ENCODE peak calls at places on chromosome 9, in six cellular contexts. W, R, Y, I, A and N are unnamed samples.

GRCh38 chr9:108815156-108815555 is 40.6 kb downstream of the ACTL7B start:
- DNase-seq in I (no peak), W (no peak), A (no peak), Y (no peak), R (no peak), N (no peak)

GRCh38 chr9:135211524-135211890 is 124.0 kb downstream of the OLFM1 start:
- DNase-seq in Y (no peak), R (no peak), A (peak), W (no peak), I (no peak), N (no peak)

GRCh38 chr9:137759649-137760321 is 117.8 kb upstream of the CACNA1B start:
- DNase-seq in W (no peak), R (no peak), I (no peak), A (no peak), Y (peak), N (no peak)

GRCh38 chr9:130181645-130182044 is 9.4 kb downstream of the NCS1 start:
- DNase-seq in A (no peak), W (no peak), Y (peak), I (no peak), R (no peak), N (no peak)

GRCh38 chr9:36560813-36561212 is 11.9 kb upstream of the MELK start:
- DNase-seq in R (no peak), W (no peak), Y (no peak), I (no peak), A (no peak), N (no peak)

GRCh38 chr9:127768666-127769065 is 9.8 kb downstream of the SH2D3C start:
- DNase-seq in I (no peak), R (no peak), W (no peak), Y (no peak), A (no peak), N (no peak)

GRCh38 chr9:113129466-113129865 is 21.3 kb upstream of the SLC31A2 start:
- DNase-seq in R (no peak), W (no peak), Y (no peak), A (no peak), I (no peak), N (no peak)

GRCh38 chr9:78674874-78675273 is 377.9 kb downstream of the PSAT1 start:
- DNase-seq in A (no peak), I (no peak), Y (no peak), R (no peak), W (no peak), N (no peak)

GRCh38 chr9:108477538-108478006 is 378.2 kb downstream of the ACTL7B start:
- DNase-seq in R (no peak), Y (peak), I (no peak), W (no peak), A (no peak), N (no peak)

GRCh38 chr9:111427186-111427585 is 57.0 kb downstream of the ECPAS start:
- DNase-seq in R (no peak), Y (no peak), A (no peak), W (no peak), I (no peak), N (no peak)

GRCh38 chr9:99485461-99485860 is 263.4 kb downstream of the SEC61B start:
- DNase-seq in W (no peak), R (no peak), I (no peak), A (no peak), Y (no peak), N (no peak)

GRCh38 chr9:89412951-89413350 is 85.0 kb downstream of the SEMA4D start:
- DNase-seq in A (no peak), W (no peak), R (no peak), I (no peak), Y (no peak), N (no peak)

GRCh38 chr9:101737705-101738565 is 512 bp downstream of the GRIN3A start:
- DNase-seq in A (peak), W (no peak), I (no peak), Y (no peak), R (no peak), N (peak)

GRCh38 chr9:127876764-127877562 is 512 bp downstream of the AK1 start:
- DNase-seq in A (peak), Y (no peak), I (no peak), W (no peak), R (no peak), N (no peak)

GRCh38 chr9:131330814-131331600 is 41.5 kb downstream of the PLPP7 start:
- DNase-seq in A (peak), I (no peak), W (no peak), R (no peak), Y (no peak), N (peak)

GRCh38 chr9:89427621-89428221 is 70.2 kb downstream of the SEMA4D start:
- DNase-seq in I (no peak), R (no peak), A (no peak), Y (no peak), W (no peak), N (peak)

GRCh38 chr9:111176511-111176910 is 138.2 kb upstream of the LPAR1 start:
- DNase-seq in W (no peak), Y (no peak), A (no peak), R (no peak), I (no peak), N (no peak)

GRCh38 chr9:22175972-22176545 is 167.0 kb upstream of the CDKN2B start:
- DNase-seq in A (no peak), I (no peak), W (no peak), R (no peak), Y (no peak), N (no peak)

GRCh38 chr9:14412778-14413177 is 98.8 kb upstream of the NFIB start:
- DNase-seq in I (no peak), A (no peak), R (no peak), W (no peak), Y (no peak), N (no peak)

GRCh38 chr9:98085955-98086354 is 29.4 kb downstream of the NANS start:
- DNase-seq in R (no peak), W (no peak), A (no peak), Y (peak), I (no peak), N (no peak)

GRCh38 chr9:36189978-36190377 is 743 bp upstream of the CLTA start:
- DNase-seq in A (no peak), R (no peak), W (no peak), I (no peak), Y (peak), N (no peak)

GRCh38 chr9:133707065-133707760 is 30.9 kb downstream of the SARDH start:
- DNase-seq in A (peak), W (no peak), I (no peak), R (no peak), Y (no peak), N (no peak)

GRCh38 chr9:124355032-124355940 is 60.0 kb downstream of the PSMB7 start:
- DNase-seq in W (peak), R (no peak), I (no peak), Y (no peak), A (no peak), N (no peak)

GRCh38 chr9:127755558-127756060 is 20.5 kb upstream of the TOR2A start:
- DNase-seq in I (no peak), W (no peak), A (no peak), R (no peak), Y (no peak), N (no peak)

GRCh38 chr9:130407916-130408659 is 36.7 kb upstream of the ASS1 start:
- DNase-seq in A (no peak), W (no peak), R (no peak), Y (no peak), I (no peak), N (no peak)

GRCh38 chr9:83062653-83063527 is at the start of gene RASEF:
- DNase-seq in W (no peak), Y (peak), I (peak), R (no peak), A (peak), N (no peak)

GRCh38 chr9:69078581-69078980 is 43.0 kb downstream of the FXN start:
- DNase-seq in A (no peak), I (no peak), Y (no peak), R (peak), W (peak), N (no peak)

GRCh38 chr9:87387351-87388055 is 110.2 kb upstream of the DAPK1 start:
- DNase-seq in W (no peak), R (no peak), A (no peak), I (no peak), Y (no peak), N (no peak)

GRCh38 chr9:35697486-35697885 is 7.8 kb upstream of the TPM2 start:
- DNase-seq in R (no peak), Y (no peak), A (peak), W (no peak), I (no peak), N (no peak)

GRCh38 chr9:85716031-85716877 is 25.5 kb downstream of the AGTPBP1 start:
- DNase-seq in R (no peak), W (no peak), Y (no peak), A (no peak), I (no peak), N (no peak)

GRCh38 chr9:133103987-133104505 is 17.0 kb downstream of the RALGDS start:
- DNase-seq in A (peak), W (peak), Y (peak), I (no peak), R (no peak), N (peak)

GRCh38 chr9:84343111-84343521 is 2.6 kb upstream of the SLC28A3 start:
- DNase-seq in R (no peak), Y (no peak), A (no peak), I (no peak), W (no peak), N (no peak)
- H3K27ac ChIP-seq in R (no peak), Y (no peak), A (no peak), I (no peak), W (peak), N (no peak)

DNA sequence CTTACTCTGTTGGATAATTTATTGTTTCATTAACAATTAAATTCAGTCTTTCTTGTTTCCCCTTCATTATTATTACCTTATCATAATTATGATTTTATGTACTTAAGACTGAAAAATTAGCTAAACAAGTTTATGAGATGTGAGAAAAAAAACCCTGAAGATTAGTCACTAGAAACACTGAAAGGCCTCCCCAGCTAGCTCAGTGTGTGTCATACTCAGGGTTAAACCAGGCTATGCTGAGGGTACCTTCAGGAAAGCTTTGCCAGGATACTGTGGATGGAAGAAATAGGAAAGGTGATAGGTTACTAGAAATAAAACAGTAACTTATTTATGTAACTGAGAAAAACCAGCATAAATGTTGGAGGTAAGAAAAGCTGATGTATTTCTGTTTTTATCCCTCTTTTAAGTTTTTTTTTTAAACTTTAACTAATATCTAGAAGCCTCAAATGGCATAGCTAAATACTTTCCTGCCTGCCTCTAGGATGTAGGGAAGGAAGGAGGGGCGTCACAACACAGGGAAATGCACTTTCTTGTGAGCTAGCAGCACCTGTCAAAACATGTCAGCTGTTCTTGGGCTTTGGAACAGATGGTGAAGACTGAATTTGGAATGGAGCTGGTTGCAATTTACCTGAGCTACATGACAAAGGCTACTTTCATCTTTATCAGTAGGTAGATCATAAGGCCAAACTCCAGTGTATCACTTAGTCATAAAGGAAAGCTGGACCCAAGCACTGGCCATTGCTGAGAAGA is 24.2 kb downstream of the NMRK1 start:
- DNase-seq in Y (no peak), R (no peak), W (no peak), A (no peak), I (no peak), N (no peak)
- H3K27ac ChIP-seq in Y (no peak), R (no peak), W (no peak), A (no peak), I (no peak), N (peak)

DNA sequence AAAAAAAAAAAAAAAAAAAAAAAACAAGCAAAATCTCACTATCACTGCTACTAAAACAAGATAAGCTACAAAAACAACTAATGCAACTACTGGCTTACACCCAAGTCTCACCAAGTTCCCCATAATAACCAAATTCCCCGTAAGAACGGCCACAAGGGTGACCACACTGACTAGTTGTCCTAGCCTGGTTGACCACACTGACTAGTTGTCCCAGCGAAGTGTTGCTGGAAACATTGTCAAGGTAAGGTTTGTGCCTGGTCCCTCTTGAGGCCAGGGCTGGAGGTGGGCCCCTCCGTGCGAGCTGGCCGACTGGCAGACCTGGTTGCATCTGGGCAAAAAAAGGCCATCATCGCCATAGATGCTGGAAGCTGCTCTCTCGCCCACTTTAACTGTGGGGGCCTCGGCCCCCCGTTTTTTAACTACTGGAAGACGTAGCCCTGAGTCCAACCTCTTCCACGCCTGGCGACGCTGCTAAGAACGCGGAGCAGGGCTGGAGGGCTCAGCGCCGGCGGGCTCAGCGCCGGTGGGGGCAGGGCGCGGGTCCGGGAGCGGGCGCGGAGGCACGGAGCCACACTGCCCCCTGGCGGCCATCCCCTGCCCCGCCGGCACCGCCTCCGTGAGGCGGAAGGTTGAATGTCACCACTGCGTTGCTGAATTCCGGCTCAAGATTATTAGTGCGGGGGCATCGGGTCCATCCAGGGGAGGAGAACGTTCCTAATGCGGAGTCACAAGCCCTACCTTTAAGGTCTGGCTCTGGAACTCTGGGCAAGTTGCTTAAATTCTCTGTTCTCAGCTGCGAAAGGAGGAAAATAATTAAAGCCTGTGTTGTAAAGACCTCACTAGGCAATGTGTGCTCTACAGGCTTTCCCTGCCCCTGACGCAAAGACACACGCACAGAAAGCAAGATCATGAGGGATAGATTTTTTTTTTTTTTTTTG is 84.0 kb downstream of the HSD17B3 start:
- DNase-seq in Y (peak), R (peak), I (peak), W (peak), A (peak), N (peak)
- H3K27ac ChIP-seq in Y (peak), R (no peak), I (no peak), W (peak), A (no peak), N (peak)

DNA sequence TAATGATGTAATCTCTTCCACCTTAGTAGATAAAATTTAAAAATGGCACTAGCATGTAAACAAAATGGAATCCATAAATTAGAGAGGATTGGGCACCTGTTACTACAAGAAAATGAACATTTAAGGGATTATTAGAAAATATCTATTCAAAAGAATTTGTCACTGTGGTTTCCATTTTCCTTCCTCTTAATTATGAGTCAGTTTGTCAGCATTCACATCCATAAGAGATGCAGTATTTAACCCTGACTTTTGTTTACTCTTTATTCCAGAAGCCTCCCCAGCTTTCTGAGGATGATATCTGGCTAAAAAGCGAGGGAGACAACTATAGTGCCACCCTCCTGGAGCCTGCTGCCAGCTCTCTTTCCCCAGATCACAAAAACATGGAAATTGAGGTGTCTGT is 72.1 kb downstream of the C9orf152 start:
- DNase-seq in I (no peak), Y (no peak), A (no peak), R (no peak), W (no peak), N (no peak)
- H3K27ac ChIP-seq in I (no peak), Y (no peak), A (no peak), R (no peak), W (no peak), N (no peak)

GRCh38 chr9:129008469-129008965 is 19.6 kb downstream of the SH3GLB2 start:
- DNase-seq in I (no peak), Y (no peak), A (peak), R (no peak), W (no peak), N (no peak)

GRCh38 chr9:129008986-129009583 is 19.0 kb downstream of the SH3GLB2 start:
- DNase-seq in I (no peak), Y (no peak), R (no peak), A (peak), W (no peak), N (no peak)

GRCh38 chr9:129007035-129007765 is 20.9 kb downstream of the SH3GLB2 start:
- DNase-seq in I (no peak), W (no peak), A (peak), Y (no peak), R (no peak), N (no peak)

GRCh38 chr9:129006328-129007034 is 21.6 kb downstream of the SH3GLB2 start:
- DNase-seq in W (no peak), I (peak), R (no peak), A (peak), Y (peak), N (peak)

DNA sequence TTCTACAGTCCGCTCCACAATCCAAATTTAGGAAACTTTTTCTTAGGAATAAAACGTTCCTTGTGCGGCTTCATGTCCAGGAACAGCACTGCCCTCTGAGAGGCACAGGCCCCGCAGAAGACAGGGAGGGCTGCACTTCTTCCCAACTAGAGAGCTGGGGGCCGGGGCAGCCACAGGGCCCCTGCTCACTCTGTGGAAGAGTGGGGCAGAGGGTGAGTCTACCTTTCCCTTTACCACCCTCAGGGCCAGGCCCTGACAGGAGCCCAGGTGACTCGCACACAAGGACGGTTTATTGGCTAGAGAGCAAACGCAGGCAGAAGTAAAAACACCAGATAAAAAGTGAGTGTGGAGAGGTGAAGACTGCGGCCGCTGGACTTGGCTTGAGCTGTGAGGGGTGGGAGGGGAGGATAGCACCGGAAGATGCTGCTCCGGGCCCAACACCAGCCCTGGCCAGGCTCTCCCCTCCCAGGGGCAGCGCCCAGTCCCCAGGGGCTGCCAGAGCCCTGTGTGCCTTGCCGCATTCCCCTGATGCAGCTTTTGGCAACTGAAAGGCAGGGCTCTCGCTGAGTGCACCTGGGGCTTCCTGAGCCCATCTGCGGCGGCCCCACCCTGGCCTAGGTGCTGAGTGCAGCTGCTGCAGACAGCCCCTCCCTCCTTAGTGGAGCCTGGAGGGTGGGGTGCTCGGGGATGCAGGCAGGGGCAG is 20.2 kb downstream of the SH3GLB2 start:
- DNase-seq in R (no peak), A (peak), W (no peak), Y (no peak), I (no peak), N (no peak)
- H3K27ac ChIP-seq in R (peak), A (no peak), W (peak), Y (no peak), I (peak), N (peak)

GRCh38 chr9:37663926-37664325 is 13.2 kb downstream of the FRMPD1 start:
- DNase-seq in I (no peak), Y (no peak), A (no peak), W (no peak), R (no peak), N (no peak)
- H3K27ac ChIP-seq in I (no peak), Y (no peak), A (no peak), W (no peak), R (no peak), N (no peak)

GRCh38 chr9:73118898-73119554 is 32.6 kb upstream of the ANXA1 start:
- DNase-seq in W (no peak), I (no peak), Y (no peak), A (no peak), R (no peak), N (no peak)
- H3K27ac ChIP-seq in W (no peak), I (no peak), Y (no peak), A (no peak), R (no peak), N (no peak)

DNA sequence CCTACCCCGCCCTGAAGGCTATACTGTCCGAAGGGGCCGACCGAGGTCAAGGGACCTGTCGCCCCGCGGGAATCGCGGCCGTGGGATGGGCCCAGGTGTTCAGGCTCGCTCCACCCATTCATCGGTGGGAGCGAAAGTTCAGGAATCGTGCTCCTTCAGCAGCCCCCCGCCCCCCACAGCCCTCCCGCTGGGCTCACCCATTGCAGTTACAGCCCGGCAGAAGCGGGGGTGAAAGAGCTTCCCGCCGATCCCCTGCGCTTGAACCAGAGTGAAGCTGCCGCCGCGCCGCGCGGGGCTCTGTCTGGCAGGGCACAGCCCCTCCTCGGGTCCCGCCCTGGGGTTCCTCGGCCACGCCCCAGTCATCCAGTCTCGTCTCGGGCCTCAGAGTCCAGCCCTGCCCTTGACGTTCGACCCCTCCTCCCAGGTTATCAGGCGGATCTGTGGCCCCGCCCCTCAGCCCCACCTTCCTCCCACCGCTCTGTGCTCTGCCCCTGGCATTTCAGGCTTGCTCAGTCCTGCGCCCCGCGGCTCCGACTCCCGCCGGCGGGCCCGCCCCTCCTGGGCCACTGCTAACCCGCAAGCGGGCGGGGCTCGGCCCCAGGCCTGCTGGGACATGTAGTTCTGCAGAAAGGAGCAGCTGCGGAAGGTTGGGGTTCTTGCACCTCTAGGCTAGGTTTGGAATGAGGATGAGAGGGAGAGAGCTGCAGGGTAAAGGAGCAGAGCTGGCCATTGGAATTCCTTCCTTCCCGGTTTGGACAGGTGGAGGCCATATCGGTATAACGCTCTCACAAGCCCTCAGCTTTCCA is at the start of gene MYORG:
- DNase-seq in I (peak), R (peak), A (peak), Y (peak), W (peak), N (peak)
- H3K27ac ChIP-seq in I (peak), R (peak), A (peak), Y (peak), W (peak), N (peak)